ENCODE peak calls at places on chromosome 15, in four cellular contexts. C, W, J and T are unnamed samples. For H3K4me1, the result is how much of the 10 kb centered on the place peaks cover.

GRCh38 chr15:47293763-47294162 is 423.5 kb upstream of the SEMA6D start:
- DNase-seq in W (peak), J (peak), C (peak), T (peak)

GRCh38 chr15:22227961-22228762 is 147.8 kb downstream of the OR4M2 start:
- DNase-seq in C (no peak), J (no peak), W (no peak), T (no peak)

GRCh38 chr15:93452537-93453211 is 363.7 kb upstream of the RGMA start:
- DNase-seq in W (no peak), J (no peak), C (no peak), T (no peak)

GRCh38 chr15:83282859-83283812 is 1.3 kb downstream of the BNC1 start:
- DNase-seq in J (peak), W (peak), C (peak), T (no peak)

GRCh38 chr15:89494941-89495637 is 1.3 kb downstream of the RHCG start:
- DNase-seq in W (peak), C (no peak), J (no peak), T (peak)

GRCh38 chr15:83320404-83320803 is 35.9 kb upstream of the BNC1 start:
- DNase-seq in C (no peak), J (no peak), W (peak), T (no peak)

GRCh38 chr15:101051291-101052030 is 132.3 kb downstream of the LRRK1 start:
- DNase-seq in W (no peak), J (no peak), C (no peak), T (peak)

GRCh38 chr15:30878515-30878914 is 25.2 kb upstream of the FAN1 start:
- DNase-seq in W (no peak), C (no peak), J (no peak), T (no peak)

GRCh38 chr15:98657721-98658120 is 9.4 kb downstream of the IGF1R start:
- DNase-seq in J (no peak), W (peak), C (no peak), T (no peak)

GRCh38 chr15:50145451-50145872 is 26.4 kb upstream of the ATP8B4 start:
- DNase-seq in C (peak), J (no peak), W (peak), T (no peak)

GRCh38 chr15:100726070-100726420 is 123.7 kb downstream of the ASB7 start:
- DNase-seq in C (no peak), J (no peak), W (no peak), T (no peak)

GRCh38 chr15:75947117-75947516 is 43.4 kb downstream of the FBXO22 start:
- DNase-seq in C (peak), J (no peak), W (peak), T (no peak)

GRCh38 chr15:100785181-100786138 is 94.2 kb upstream of the ALDH1A3 start:
- DNase-seq in J (no peak), W (peak), C (no peak), T (no peak)

GRCh38 chr15:90230071-90230494 is 3.7 kb downstream of the CIB1 start:
- DNase-seq in J (peak), C (no peak), W (no peak), T (peak)

GRCh38 chr15:94576889-94577533 is 345.6 kb downstream of the MCTP2 start:
- DNase-seq in W (peak), J (no peak), C (peak), T (no peak)

GRCh38 chr15:83283813-83284562 is 476 bp downstream of the BNC1 start:
- DNase-seq in W (peak), C (peak), J (no peak), T (no peak)

GRCh38 chr15:39629906-39630305 is 49.0 kb downstream of the THBS1 start:
- DNase-seq in C (no peak), W (no peak), J (no peak), T (no peak)

GRCh38 chr15:89017370-89018066 is 70.7 kb upstream of the ABHD2 start:
- DNase-seq in C (peak), J (peak), W (peak), T (peak)

GRCh38 chr15:76968310-76968709 is 26.6 kb upstream of the PSTPIP1 start:
- DNase-seq in J (no peak), W (peak), C (no peak), T (no peak)

GRCh38 chr15:40090774-40091455 is 17.8 kb downstream of the BMF start:
- DNase-seq in J (no peak), W (no peak), C (no peak), T (no peak)

GRCh38 chr15:40549894-40550293 is 14.9 kb downstream of the CCDC32 start:
- DNase-seq in C (no peak), J (peak), W (no peak), T (no peak)

GRCh38 chr15:51818156-51818555 is 11.3 kb upstream of the TMOD3 start:
- DNase-seq in C (no peak), J (no peak), W (no peak), T (no peak)

GRCh38 chr15:40918146-40918798 is 10.9 kb upstream of the DLL4 start:
- DNase-seq in C (no peak), W (no peak), J (no peak), T (no peak)

GRCh38 chr15:40407343-40407990 is 1.9 kb downstream of the IVD start:
- DNase-seq in W (no peak), C (no peak), J (no peak), T (no peak)

GRCh38 chr15:39438795-39439577 is 141.9 kb upstream of the THBS1 start:
- DNase-seq in J (no peak), C (no peak), W (no peak), T (no peak)

GRCh38 chr15:61226313-61227250 is 2.5 kb downstream of the RORA start:
- DNase-seq in C (no peak), J (no peak), W (peak), T (no peak)

GRCh38 chr15:74120426-74120825 is 10.0 kb upstream of the ISLR2 start:
- DNase-seq in J (peak), W (no peak), C (no peak), T (no peak)

GRCh38 chr15:34361278-34361677 is 5.7 kb downstream of the LPCAT4 start:
- DNase-seq in C (no peak), W (no peak), J (no peak), T (no peak)
- H3K4me1 ChIP-seq in C (under half), W (under half), J (under half), T (under half)

GRCh38 chr15:36601497-36601932 is 22.1 kb downstream of the CDIN1 start:
- DNase-seq in C (no peak), J (peak), W (peak), T (no peak)
- H3K4me1 ChIP-seq in C (under half), J (half or more), W (under half), T (under half)

GRCh38 chr15:72182244-72182643 is 15.3 kb downstream of the GRAMD2A start:
- DNase-seq in W (no peak), J (no peak), C (no peak), T (no peak)
- H3K4me1 ChIP-seq in W (under half), J (under half), C (under half), T (under half)

GRCh38 chr15:78060232-78060631 is 17.3 kb downstream of the TBC1D2B start:
- DNase-seq in C (no peak), J (no peak), W (no peak), T (no peak)
- H3K4me1 ChIP-seq in C (half or more), J (half or more), W (half or more), T (half or more)

DNA sequence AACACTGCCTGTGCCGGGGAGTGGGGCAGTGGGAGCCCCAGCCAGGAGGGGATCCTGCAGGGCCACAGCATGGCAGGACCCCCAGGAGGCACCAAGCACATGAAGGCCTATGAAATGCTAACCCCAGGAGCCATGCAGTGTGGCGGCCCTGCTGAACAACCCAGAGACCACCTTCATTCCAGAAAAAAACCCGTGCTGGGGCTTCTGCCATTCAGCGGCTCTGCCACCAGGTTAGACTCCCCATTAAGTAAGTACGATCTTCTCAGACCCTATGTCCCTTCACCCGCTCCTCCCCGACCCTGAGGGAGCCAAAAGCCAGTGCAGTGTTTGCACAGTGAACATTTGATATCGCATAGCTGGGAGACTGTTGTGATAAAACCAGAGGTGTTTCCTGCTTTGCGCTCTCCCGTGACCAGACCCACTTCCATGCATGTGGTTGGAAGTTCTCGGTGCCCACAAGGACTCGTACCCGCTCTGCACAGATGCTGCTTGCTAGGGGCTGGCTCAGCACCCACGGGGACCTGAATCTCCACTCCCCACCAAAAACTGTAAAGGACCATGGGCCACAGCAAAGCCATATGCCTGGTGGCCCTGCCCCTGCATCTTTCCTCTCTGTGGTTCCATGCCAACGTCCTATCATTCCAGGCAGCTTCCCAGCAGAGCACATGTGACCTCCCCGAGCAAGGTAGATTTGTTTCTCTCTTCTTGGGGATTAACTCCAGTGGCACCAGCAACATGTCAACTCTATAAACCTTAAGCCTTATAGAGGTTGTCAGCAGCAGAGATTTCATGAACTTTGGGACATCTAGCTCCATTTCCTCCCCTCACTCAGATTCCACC is 5.3 kb downstream of the PLA2G4D start:
- DNase-seq in C (no peak), J (no peak), W (no peak), T (no peak)
- H3K4me1 ChIP-seq in C (under half), J (under half), W (under half), T (under half)

GRCh38 chr15:60118146-60118545 is 114.0 kb downstream of the FOXB1 start:
- DNase-seq in J (no peak), W (no peak), C (no peak), T (no peak)

GRCh38 chr15:60116456-60117089 is 112.5 kb downstream of the FOXB1 start:
- DNase-seq in J (no peak), C (no peak), W (no peak), T (no peak)

GRCh38 chr15:60119101-60119500 is 115.0 kb downstream of the FOXB1 start:
- DNase-seq in C (peak), J (no peak), W (no peak), T (no peak)

GRCh38 chr15:60120100-60120499 is 116.0 kb downstream of the FOXB1 start:
- DNase-seq in C (no peak), J (no peak), W (no peak), T (no peak)

GRCh38 chr15:60118564-60119080 is 114.5 kb downstream of the FOXB1 start:
- DNase-seq in C (no peak), W (no peak), J (no peak), T (no peak)
- H3K4me1 ChIP-seq in C (under half), W (under half), J (under half), T (under half)

GRCh38 chr15:91865486-91865885 is 12.0 kb downstream of the SLCO3A1 start:
- DNase-seq in J (no peak), C (no peak), W (no peak), T (no peak)

GRCh38 chr15:91867581-91868026 is 14.1 kb downstream of the SLCO3A1 start:
- DNase-seq in C (no peak), J (peak), W (peak), T (peak)

GRCh38 chr15:91865903-91866302 is 12.4 kb downstream of the SLCO3A1 start:
- DNase-seq in J (no peak), W (peak), C (no peak), T (no peak)

GRCh38 chr15:91866371-91866905 is 12.9 kb downstream of the SLCO3A1 start:
- DNase-seq in W (peak), J (no peak), C (no peak), T (no peak)

DNA sequence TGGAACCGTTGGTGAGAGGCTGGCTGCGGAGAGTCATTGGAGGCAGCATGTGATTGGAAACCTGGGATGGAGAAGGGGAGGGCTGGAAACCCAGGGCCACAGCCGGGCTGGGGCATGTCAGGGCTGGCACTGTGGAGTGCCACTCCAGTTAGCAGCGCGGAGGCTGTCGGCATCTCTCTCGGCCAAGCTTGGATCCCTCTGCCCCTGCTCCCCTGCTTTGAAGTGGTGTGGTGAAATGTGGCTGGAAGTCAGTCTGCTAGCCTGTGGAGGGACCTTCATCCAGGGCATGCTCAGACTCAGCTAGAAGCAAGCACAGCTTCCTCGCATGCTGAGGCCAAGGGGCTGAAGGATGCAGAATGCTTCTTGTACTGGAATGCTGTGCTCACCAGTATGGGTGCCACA is 13.5 kb downstream of the SLCO3A1 start:
- DNase-seq in C (no peak), W (peak), J (peak), T (no peak)
- H3K4me1 ChIP-seq in C (under half), W (under half), J (under half), T (under half)